ENCODE peak calls at places on chromosomes 2 and 18, in seven cellular contexts. One of them, this sample, is unnamed.

GRCh38 chr2:147844691-147845607 is at the start of gene ACVR2A:
- DNase-seq in epithelial cell of proximal tubule: no peak
- DNase-seq in heart left ventricle: peak
- DNase-seq in tibial artery: peak
- DNase-seq in cardiac fibroblast: peak
- DNase-seq in stomach: peak
- DNase-seq in astrocyte of the spinal cord: peak
- DNase-seq in this sample: no peak

GRCh38 chr18:24402209-24402785 is 4.7 kb upstream of the OSBPL1A start:
- DNase-seq in epithelial cell of proximal tubule: no peak
- DNase-seq in heart left ventricle: no peak
- DNase-seq in tibial artery: no peak
- DNase-seq in cardiac fibroblast: no peak
- DNase-seq in stomach: no peak
- DNase-seq in astrocyte of the spinal cord: no peak
- DNase-seq in this sample: no peak

GRCh38 chr2:181970160-181970794 is 15.4 kb upstream of the PPP1R1C start:
- DNase-seq in epithelial cell of proximal tubule: no peak
- DNase-seq in heart left ventricle: no peak
- DNase-seq in tibial artery: no peak
- DNase-seq in cardiac fibroblast: no peak
- DNase-seq in stomach: peak
- DNase-seq in astrocyte of the spinal cord: no peak
- DNase-seq in this sample: no peak

GRCh38 chr2:179020156-179020750 is 29.7 kb downstream of the CCDC141 start:
- DNase-seq in epithelial cell of proximal tubule: no peak
- DNase-seq in heart left ventricle: peak
- DNase-seq in tibial artery: no peak
- DNase-seq in cardiac fibroblast: peak
- DNase-seq in stomach: peak
- DNase-seq in astrocyte of the spinal cord: no peak
- DNase-seq in this sample: no peak

GRCh38 chr2:54634564-54635511 is 88.6 kb upstream of the EML6 start:
- DNase-seq in epithelial cell of proximal tubule: peak
- DNase-seq in heart left ventricle: peak
- DNase-seq in tibial artery: no peak
- DNase-seq in cardiac fibroblast: peak
- DNase-seq in stomach: no peak
- DNase-seq in astrocyte of the spinal cord: peak
- DNase-seq in this sample: no peak

GRCh38 chr2:208142255-208142924 is 3.6 kb downstream of the CRYGB start:
- DNase-seq in epithelial cell of proximal tubule: no peak
- DNase-seq in heart left ventricle: no peak
- DNase-seq in tibial artery: no peak
- DNase-seq in cardiac fibroblast: peak
- DNase-seq in stomach: no peak
- DNase-seq in astrocyte of the spinal cord: peak
- DNase-seq in this sample: peak

GRCh38 chr2:120161190-120161589 is 62.0 kb downstream of the TMEM185B start:
- DNase-seq in epithelial cell of proximal tubule: no peak
- DNase-seq in heart left ventricle: no peak
- DNase-seq in tibial artery: no peak
- DNase-seq in cardiac fibroblast: peak
- DNase-seq in stomach: no peak
- DNase-seq in astrocyte of the spinal cord: no peak
- DNase-seq in this sample: no peak

GRCh38 chr2:70017962-70018361 is 56.5 kb upstream of the ASPRV1 start:
- DNase-seq in epithelial cell of proximal tubule: no peak
- DNase-seq in heart left ventricle: no peak
- DNase-seq in tibial artery: no peak
- DNase-seq in cardiac fibroblast: no peak
- DNase-seq in stomach: no peak
- DNase-seq in astrocyte of the spinal cord: no peak
- DNase-seq in this sample: no peak

GRCh38 chr18:63266888-63267790 is 52.4 kb downstream of the BCL2 start:
- DNase-seq in epithelial cell of proximal tubule: no peak
- DNase-seq in heart left ventricle: no peak
- DNase-seq in tibial artery: no peak
- DNase-seq in cardiac fibroblast: no peak
- DNase-seq in stomach: no peak
- DNase-seq in astrocyte of the spinal cord: no peak
- DNase-seq in this sample: no peak

GRCh38 chr2:224145751-224146355 is 106.8 kb upstream of the SERPINE2 start:
- DNase-seq in epithelial cell of proximal tubule: peak
- DNase-seq in heart left ventricle: peak
- DNase-seq in tibial artery: no peak
- DNase-seq in cardiac fibroblast: peak
- DNase-seq in stomach: no peak
- DNase-seq in astrocyte of the spinal cord: peak
- DNase-seq in this sample: peak

GRCh38 chr18:79246309-79247108 is 149.2 kb upstream of the NFATC1 start:
- DNase-seq in epithelial cell of proximal tubule: no peak
- DNase-seq in heart left ventricle: peak
- DNase-seq in tibial artery: peak
- DNase-seq in cardiac fibroblast: peak
- DNase-seq in stomach: peak
- DNase-seq in astrocyte of the spinal cord: peak
- DNase-seq in this sample: peak

GRCh38 chr2:3581367-3582262 is 6.6 kb downstream of the RPS7 start:
- DNase-seq in epithelial cell of proximal tubule: no peak
- DNase-seq in heart left ventricle: no peak
- DNase-seq in tibial artery: no peak
- DNase-seq in cardiac fibroblast: peak
- DNase-seq in stomach: no peak
- DNase-seq in astrocyte of the spinal cord: no peak
- DNase-seq in this sample: no peak

GRCh38 chr18:137327-137726 is 21.0 kb upstream of the USP14 start:
- DNase-seq in epithelial cell of proximal tubule: no peak
- DNase-seq in heart left ventricle: no peak
- DNase-seq in tibial artery: no peak
- DNase-seq in cardiac fibroblast: no peak
- DNase-seq in stomach: no peak
- DNase-seq in astrocyte of the spinal cord: no peak
- DNase-seq in this sample: no peak

GRCh38 chr2:25074826-25075225 is 33.0 kb downstream of the EFR3B start:
- DNase-seq in epithelial cell of proximal tubule: no peak
- DNase-seq in heart left ventricle: no peak
- DNase-seq in tibial artery: no peak
- DNase-seq in cardiac fibroblast: no peak
- DNase-seq in stomach: no peak
- DNase-seq in astrocyte of the spinal cord: no peak
- DNase-seq in this sample: no peak

GRCh38 chr2:25077792-25078170 is 35.9 kb downstream of the EFR3B start:
- DNase-seq in epithelial cell of proximal tubule: no peak
- DNase-seq in heart left ventricle: no peak
- DNase-seq in tibial artery: no peak
- DNase-seq in cardiac fibroblast: no peak
- DNase-seq in stomach: no peak
- DNase-seq in astrocyte of the spinal cord: no peak
- DNase-seq in this sample: no peak

GRCh38 chr2:25079050-25079635 is 37.3 kb downstream of the EFR3B start:
- DNase-seq in epithelial cell of proximal tubule: no peak
- DNase-seq in heart left ventricle: no peak
- DNase-seq in tibial artery: no peak
- DNase-seq in cardiac fibroblast: no peak
- DNase-seq in stomach: no peak
- DNase-seq in astrocyte of the spinal cord: no peak
- DNase-seq in this sample: no peak

GRCh38 chr2:25076749-25077148 is 34.9 kb downstream of the EFR3B start:
- DNase-seq in epithelial cell of proximal tubule: no peak
- DNase-seq in heart left ventricle: no peak
- DNase-seq in tibial artery: no peak
- DNase-seq in cardiac fibroblast: no peak
- DNase-seq in stomach: no peak
- DNase-seq in astrocyte of the spinal cord: no peak
- DNase-seq in this sample: no peak

DNA sequence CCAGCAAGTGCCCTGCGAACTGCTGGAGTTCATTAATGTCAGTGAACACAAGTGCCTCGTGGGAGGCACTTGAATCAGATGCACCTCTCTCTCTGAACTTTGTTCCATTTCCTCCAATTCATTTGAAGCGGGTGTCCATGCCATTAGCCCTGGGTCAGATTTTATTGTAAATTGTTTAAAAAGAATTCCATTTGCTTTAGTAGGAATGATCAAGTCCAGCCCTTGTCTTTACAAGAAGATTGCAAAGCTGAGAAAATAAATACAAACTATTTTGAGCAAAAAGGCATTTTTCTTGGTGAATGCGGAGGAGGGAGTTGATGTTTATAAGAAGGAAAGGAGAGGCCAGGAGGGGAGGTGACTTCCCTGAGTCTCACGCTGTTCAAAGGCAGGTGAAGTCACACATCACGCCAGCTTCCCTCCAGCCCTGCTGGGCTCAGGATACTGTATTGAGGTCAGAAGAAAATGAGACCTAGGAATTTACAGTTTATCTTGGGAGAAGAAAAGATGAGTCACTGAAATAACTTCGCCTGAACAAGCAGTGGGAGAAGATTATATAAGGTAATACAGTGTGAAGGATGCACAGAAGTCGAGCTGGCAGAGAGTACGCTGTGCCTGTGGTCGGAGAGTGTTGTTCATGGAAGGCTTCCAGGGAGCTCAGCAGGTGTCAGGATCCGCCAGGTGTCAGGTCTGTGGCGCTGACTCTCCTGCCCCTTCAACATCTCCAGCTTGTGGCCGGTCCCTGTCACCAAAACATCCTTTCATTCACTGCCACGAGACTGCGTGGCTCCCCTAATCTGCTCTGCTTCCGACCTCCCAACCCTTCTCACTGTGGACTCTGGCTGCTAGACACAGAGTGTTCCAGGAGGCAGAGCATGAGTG is 36.5 kb downstream of the EFR3B start:
- DNase-seq in epithelial cell of proximal tubule: peak
- DNase-seq in heart left ventricle: no peak
- DNase-seq in tibial artery: no peak
- DNase-seq in cardiac fibroblast: peak
- DNase-seq in stomach: no peak
- DNase-seq in astrocyte of the spinal cord: peak
- DNase-seq in this sample: peak
- H3K4me3 ChIP-seq in epithelial cell of proximal tubule: no peak
- H3K4me3 ChIP-seq in heart left ventricle: no peak
- H3K4me3 ChIP-seq in tibial artery: no peak
- H3K4me3 ChIP-seq in cardiac fibroblast: no peak
- H3K4me3 ChIP-seq in stomach: no peak
- H3K4me3 ChIP-seq in astrocyte of the spinal cord: no peak
- H3K4me3 ChIP-seq in this sample: no peak

DNA sequence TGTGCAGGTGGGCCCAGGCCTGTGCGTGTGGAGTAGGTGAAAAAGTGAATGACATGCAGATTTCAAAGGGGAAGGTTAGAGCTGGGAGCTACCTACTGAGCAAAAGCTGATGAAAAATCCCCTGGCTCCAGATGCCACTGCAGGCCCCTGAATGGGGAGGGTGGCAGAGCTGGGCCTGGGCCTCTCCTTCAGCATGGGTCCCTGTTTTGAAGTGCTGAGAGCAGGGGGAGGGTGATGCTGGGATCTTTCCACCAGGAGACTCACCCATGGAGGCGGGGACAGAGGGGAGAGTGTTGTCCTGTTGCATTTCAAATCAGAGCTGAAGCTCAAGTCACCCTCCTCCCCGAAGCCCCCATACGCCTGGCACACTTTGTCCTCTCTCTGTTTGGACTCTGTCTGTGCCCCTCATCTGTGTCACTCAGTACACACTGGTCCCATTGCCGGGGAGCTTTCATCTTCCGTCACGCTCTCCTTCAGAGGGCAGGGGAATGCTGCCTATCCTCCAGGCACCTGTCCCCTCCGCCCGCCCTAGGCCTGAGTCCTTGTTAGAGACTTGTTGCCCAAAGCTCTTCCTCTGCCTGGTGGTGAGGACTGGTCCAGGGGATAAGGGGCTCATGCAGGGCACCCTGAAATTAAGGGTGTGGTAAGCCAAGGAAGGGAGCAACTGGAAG is 206.6 kb downstream of the HAUS1 start:
- DNase-seq in epithelial cell of proximal tubule: no peak
- DNase-seq in heart left ventricle: no peak
- DNase-seq in tibial artery: no peak
- DNase-seq in cardiac fibroblast: no peak
- DNase-seq in stomach: no peak
- DNase-seq in astrocyte of the spinal cord: no peak
- DNase-seq in this sample: no peak
- TF ChIP-seq CTCF in epithelial cell of proximal tubule: no peak
- TF ChIP-seq CTCF in heart left ventricle: no peak
- TF ChIP-seq CTCF in tibial artery: no peak
- TF ChIP-seq CTCF in cardiac fibroblast: no peak
- TF ChIP-seq CTCF in stomach: no peak
- TF ChIP-seq CTCF in astrocyte of the spinal cord: no peak
- TF ChIP-seq CTCF in this sample: no peak

GRCh38 chr2:112814278-112814677 is 22.3 kb downstream of the IL1B start:
- DNase-seq in epithelial cell of proximal tubule: no peak
- DNase-seq in heart left ventricle: no peak
- DNase-seq in tibial artery: no peak
- DNase-seq in cardiac fibroblast: peak
- DNase-seq in stomach: no peak
- DNase-seq in astrocyte of the spinal cord: peak
- DNase-seq in this sample: peak
- H3K4me3 ChIP-seq in epithelial cell of proximal tubule: no peak
- H3K4me3 ChIP-seq in heart left ventricle: no peak
- H3K4me3 ChIP-seq in tibial artery: no peak
- H3K4me3 ChIP-seq in cardiac fibroblast: no peak
- H3K4me3 ChIP-seq in stomach: no peak
- H3K4me3 ChIP-seq in astrocyte of the spinal cord: no peak
- H3K4me3 ChIP-seq in this sample: no peak

GRCh38 chr2:190636362-190636761 is 12.5 kb upstream of the NAB1 start:
- DNase-seq in epithelial cell of proximal tubule: no peak
- DNase-seq in heart left ventricle: no peak
- DNase-seq in tibial artery: no peak
- DNase-seq in cardiac fibroblast: peak
- DNase-seq in stomach: no peak
- DNase-seq in astrocyte of the spinal cord: peak
- DNase-seq in this sample: peak
- TF ChIP-seq CTCF in epithelial cell of proximal tubule: no peak
- TF ChIP-seq CTCF in heart left ventricle: no peak
- TF ChIP-seq CTCF in tibial artery: no peak
- TF ChIP-seq CTCF in cardiac fibroblast: no peak
- TF ChIP-seq CTCF in stomach: no peak
- TF ChIP-seq CTCF in astrocyte of the spinal cord: no peak
- TF ChIP-seq CTCF in this sample: no peak

DNA sequence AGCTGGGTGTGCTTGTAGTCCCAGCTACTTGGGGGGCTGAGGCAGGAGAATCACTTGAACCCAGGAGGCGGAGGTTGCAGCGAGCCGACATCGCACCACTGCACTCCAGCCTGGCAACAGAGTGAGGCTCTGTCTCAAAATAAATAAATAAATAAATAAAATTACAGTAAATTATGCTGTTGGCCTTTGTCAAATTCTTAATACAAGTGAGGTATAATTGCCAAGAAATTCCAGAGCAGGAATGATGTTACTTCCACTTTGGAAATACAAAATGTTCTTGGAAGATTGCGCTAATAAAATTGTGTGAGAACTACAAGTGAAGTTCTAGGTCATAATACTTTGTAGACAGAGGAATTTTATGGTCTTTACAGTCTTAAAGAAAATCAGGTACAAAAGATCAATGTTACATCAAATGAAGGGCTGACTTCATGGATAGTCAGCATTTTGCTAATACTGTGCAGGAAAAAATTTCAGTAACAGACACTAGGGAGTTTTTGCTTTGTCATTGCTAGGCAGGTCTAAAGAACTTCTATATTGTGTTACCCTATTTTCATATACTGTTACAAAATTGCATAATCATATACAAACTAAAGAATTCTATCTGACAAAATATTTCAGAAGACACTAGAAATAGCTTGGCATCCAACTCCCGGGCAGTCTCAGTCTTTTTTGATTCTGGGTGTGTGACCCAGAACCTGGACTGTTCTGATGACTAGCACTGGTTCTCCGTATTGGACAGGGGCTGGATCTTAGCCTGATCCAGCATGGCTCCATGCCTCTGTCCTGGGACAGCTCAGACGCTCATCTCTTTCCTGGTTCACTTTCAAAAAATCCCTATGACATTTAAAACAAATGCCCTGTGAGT is 76.0 kb upstream of the STK17B start:
- DNase-seq in epithelial cell of proximal tubule: no peak
- DNase-seq in heart left ventricle: no peak
- DNase-seq in tibial artery: peak
- DNase-seq in cardiac fibroblast: no peak
- DNase-seq in stomach: no peak
- DNase-seq in astrocyte of the spinal cord: no peak
- DNase-seq in this sample: no peak
- H3K4me3 ChIP-seq in epithelial cell of proximal tubule: no peak
- H3K4me3 ChIP-seq in heart left ventricle: no peak
- H3K4me3 ChIP-seq in tibial artery: no peak
- H3K4me3 ChIP-seq in cardiac fibroblast: no peak
- H3K4me3 ChIP-seq in stomach: no peak
- H3K4me3 ChIP-seq in astrocyte of the spinal cord: no peak
- H3K4me3 ChIP-seq in this sample: no peak